ENCODE peak calls at places on chromosomes 7 and 10, in four cellular contexts. F is fibroblast of mammary gland; U is stimulated activated CD4-positive, alpha-beta T cell treated with anti-CD3 and anti-CD28 coated beads, Interleukin-1b, Interleukin-23, amount 100 ng/mL, for 24 hours; C is heart left ventricle. B is an unnamed sample.

GRCh38 chr7:120925392-120925791 is 25.2 kb upstream of the ING3 start:
- DNase-seq in C (no peak), F (no peak), U (no peak), B (no peak)

GRCh38 chr10:64733980-64734379 is 1212.8 kb downstream of the REEP3 start:
- DNase-seq in C (no peak), U (no peak), F (no peak), B (peak; percentile 7)

GRCh38 chr7:156969972-156970420 is 20.5 kb downstream of the NOM1 start:
- DNase-seq in U (no peak), C (no peak), F (peak; percentile 21), B (no peak)

GRCh38 chr10:79202188-79203013 is 133.6 kb downstream of the ZMIZ1 start:
- DNase-seq in U (no peak), C (peak; percentile 56), F (no peak), B (no peak)

GRCh38 chr10:63553031-63553430 is 31.8 kb downstream of the REEP3 start:
- DNase-seq in C (no peak), U (no peak), F (peak; percentile 80), B (no peak)

GRCh38 chr10:1203216-1203615 is 147.0 kb downstream of the WDR37 start:
- DNase-seq in C (no peak), U (no peak), F (no peak), B (no peak)

GRCh38 chr10:124560377-124560776 is 98.8 kb downstream of the LHPP start:
- DNase-seq in C (peak; percentile 75), U (no peak), F (peak; percentile 82), B (no peak)

GRCh38 chr10:24988831-24989769 is 26.9 kb downstream of the ENKUR start:
- DNase-seq in F (no peak), U (no peak), C (no peak), B (no peak)

GRCh38 chr7:71131753-71132520 is at the start of gene GALNT17:
- DNase-seq in F (no peak), C (no peak), U (no peak), B (no peak)

GRCh38 chr7:13414661-13415105 is 574.8 kb downstream of the ETV1 start:
- DNase-seq in F (peak; percentile 17), U (no peak), C (peak; percentile 7), B (no peak)

GRCh38 chr10:124388476-124388822 is 30.3 kb downstream of the OAT start:
- DNase-seq in U (no peak), F (no peak), C (no peak), B (no peak)

GRCh38 chr10:43058716-43059335 is 18.0 kb upstream of the RET start:
- DNase-seq in F (no peak), C (no peak), U (no peak), B (no peak)

GRCh38 chr10:105743343-105744056 is 1102.4 kb downstream of the SORCS3 start:
- DNase-seq in C (peak; percentile 61), F (no peak), U (no peak), B (no peak)

GRCh38 chr10:13709931-13710690 is 123.3 kb downstream of the PRPF18 start:
- DNase-seq in F (peak; percentile 49), C (no peak), U (no peak), B (no peak)

GRCh38 chr7:148973256-148973655 is 55.0 kb downstream of the PDIA4 start:
- DNase-seq in U (no peak), F (peak; percentile 11), C (no peak), B (no peak)

GRCh38 chr10:129744896-129745750 is 219.0 kb downstream of the EBF3 start:
- DNase-seq in U (no peak), C (no peak), F (no peak), B (no peak)

GRCh38 chr10:97179731-97180366 is 5.9 kb downstream of the SLIT1 start:
- DNase-seq in U (no peak), C (no peak), F (no peak), B (peak; percentile 76)

GRCh38 chr10:70656489-70656888 is 15.8 kb upstream of the ADAMTS14 start:
- DNase-seq in C (peak; percentile 52), F (peak; percentile 100), U (peak; percentile 26), B (no peak)

GRCh38 chr7:1842321-1843221 is 172.5 kb downstream of the ELFN1 start:
- DNase-seq in U (no peak), F (no peak), C (no peak), B (no peak)

GRCh38 chr10:75233444-75234016 is 2.2 kb downstream of the COMTD1 start:
- DNase-seq in F (no peak), U (no peak), C (no peak), B (no peak)

GRCh38 chr10:614772-615582 is 74.5 kb downstream of the DIP2C start:
- DNase-seq in F (no peak), C (no peak), U (no peak), B (no peak)

GRCh38 chr10:111989136-111990050 is 194.2 kb downstream of the GPAM start:
- DNase-seq in F (no peak), C (no peak), U (no peak), B (no peak)

GRCh38 chr7:11699666-11700065 is 132.3 kb downstream of the THSD7A start:
- DNase-seq in U (no peak), F (no peak), C (no peak), B (no peak)

GRCh38 chr10:124033887-124034218 is 59.5 kb downstream of the CHST15 start:
- DNase-seq in C (peak; percentile 35), F (peak; percentile 14), U (no peak), B (no peak)

GRCh38 chr10:79387974-79388850 is 40.9 kb downstream of the PPIF start:
- DNase-seq in U (no peak), C (peak; percentile 5), F (no peak), B (no peak)

GRCh38 chr7:25496394-25497103 is 268.3 kb upstream of the NPVF start:
- DNase-seq in F (peak; percentile 9), U (no peak), C (no peak), B (no peak)

GRCh38 chr7:2706685-2707126 is 18.7 kb downstream of the AMZ1 start:
- DNase-seq in U (no peak), C (no peak), F (no peak), B (no peak)

GRCh38 chr10:24814568-24815313 is 91.1 kb upstream of the ARHGAP21 start:
- DNase-seq in C (no peak), F (peak; percentile 45), U (no peak), B (no peak)

GRCh38 chr7:33725111-33725510 is 180.2 kb upstream of the BMPER start:
- DNase-seq in U (no peak), C (no peak), F (no peak), B (no peak)

GRCh38 chr10:71141528-71141927 is 70.8 kb upstream of the UNC5B start:
- DNase-seq in F (no peak), C (no peak), U (no peak), B (no peak)

GRCh38 chr10:122393288-122393687 is 18.8 kb downstream of the PLEKHA1 start:
- DNase-seq in C (no peak), F (no peak), U (no peak), B (no peak)

GRCh38 chr7:50142421-50143113 is 49.5 kb upstream of the ZPBP start:
- DNase-seq in U (no peak), F (peak; percentile 42), C (no peak), B (no peak)

GRCh38 chr10:6951771-6952170 is 371.7 kb upstream of the PRKCQ start:
- DNase-seq in F (no peak), C (no peak), U (no peak), B (no peak)

GRCh38 chr10:6220418-6221191 is 17.9 kb downstream of the PFKFB3 start:
- DNase-seq in C (no peak), F (no peak), U (no peak), B (no peak)

B was measured in D721Med.